ENCODE peak calls at places on chromosomes 12 and 14, in five cellular contexts. One of them, this sample, is unnamed.

GRCh38 chr14:102140027-102140749 is 491 bp downstream of the WDR20 start:
- DNase-seq in heart left ventricle: peak; percentile 38
- DNase-seq in foreskin keratinocyte: peak; percentile 17
- DNase-seq in GM12878: no peak
- DNase-seq in H9: peak; percentile 30
- DNase-seq in this sample: peak; percentile 87

GRCh38 chr12:116123511-116124258 is 153.8 kb downstream of the MED13L start:
- DNase-seq in GM12878: no peak
- DNase-seq in H9: no peak
- DNase-seq in heart left ventricle: peak; percentile 29
- DNase-seq in foreskin keratinocyte: peak; percentile 64
- DNase-seq in this sample: no peak

GRCh38 chr12:124398578-124399227 is 103.8 kb downstream of the RFLNA start:
- DNase-seq in GM12878: no peak
- DNase-seq in H9: no peak
- DNase-seq in heart left ventricle: no peak
- DNase-seq in foreskin keratinocyte: no peak
- DNase-seq in this sample: no peak

GRCh38 chr12:6180300-6181051 is 19.7 kb upstream of the CD9 start:
- DNase-seq in GM12878: no peak
- DNase-seq in foreskin keratinocyte: peak; percentile 36
- DNase-seq in heart left ventricle: no peak
- DNase-seq in H9: peak; percentile 32
- DNase-seq in this sample: peak; percentile 80

GRCh38 chr12:85007836-85008235 is 28.2 kb downstream of the TSPAN19 start:
- DNase-seq in H9: no peak
- DNase-seq in GM12878: no peak
- DNase-seq in heart left ventricle: no peak
- DNase-seq in foreskin keratinocyte: no peak
- DNase-seq in this sample: no peak

GRCh38 chr12:123398177-123398916 is 14.4 kb downstream of the KMT5A start:
- DNase-seq in GM12878: no peak
- DNase-seq in foreskin keratinocyte: no peak
- DNase-seq in heart left ventricle: peak; percentile 26
- DNase-seq in H9: no peak
- DNase-seq in this sample: no peak

GRCh38 chr12:120684523-120684932 is 2.4 kb upstream of the MLEC start:
- DNase-seq in H9: no peak
- DNase-seq in heart left ventricle: no peak
- DNase-seq in GM12878: peak; percentile 85
- DNase-seq in foreskin keratinocyte: peak; percentile 77
- DNase-seq in this sample: no peak

GRCh38 chr12:6963016-6963731 is 7.3 kb downstream of the PHB2 start:
- DNase-seq in H9: peak; percentile 96
- DNase-seq in foreskin keratinocyte: peak; percentile 86
- DNase-seq in GM12878: no peak
- DNase-seq in heart left ventricle: no peak
- DNase-seq in this sample: peak; percentile 87

GRCh38 chr12:114848661-114849060 is 164.7 kb upstream of the TBX3 start:
- DNase-seq in GM12878: no peak
- DNase-seq in H9: no peak
- DNase-seq in heart left ventricle: no peak
- DNase-seq in foreskin keratinocyte: no peak
- DNase-seq in this sample: no peak

GRCh38 chr12:122197612-122197966 is 5.9 kb upstream of the B3GNT4 start:
- DNase-seq in H9: no peak
- DNase-seq in GM12878: no peak
- DNase-seq in heart left ventricle: no peak
- DNase-seq in foreskin keratinocyte: no peak
- DNase-seq in this sample: no peak

GRCh38 chr14:88950069-88950468 is 125.6 kb downstream of the TTC8 start:
- DNase-seq in heart left ventricle: no peak
- DNase-seq in GM12878: no peak
- DNase-seq in H9: no peak
- DNase-seq in foreskin keratinocyte: no peak
- DNase-seq in this sample: no peak

GRCh38 chr12:80195143-80195726 is 95.9 kb downstream of the OTOGL start:
- DNase-seq in GM12878: no peak
- DNase-seq in heart left ventricle: peak; percentile 24
- DNase-seq in H9: peak; percentile 46
- DNase-seq in foreskin keratinocyte: peak; percentile 56
- DNase-seq in this sample: no peak

GRCh38 chr12:54032627-54033100 is at the start of gene HOXC5:
- DNase-seq in H9: peak; percentile 91
- DNase-seq in foreskin keratinocyte: peak; percentile 77
- DNase-seq in heart left ventricle: no peak
- DNase-seq in GM12878: no peak
- DNase-seq in this sample: no peak

GRCh38 chr14:70358631-70359030 is 852 bp downstream of the COX16 start:
- DNase-seq in H9: no peak
- DNase-seq in heart left ventricle: no peak
- DNase-seq in foreskin keratinocyte: peak; percentile 2
- DNase-seq in GM12878: no peak
- DNase-seq in this sample: no peak

GRCh38 chr14:88017503-88017902 is 12.6 kb downstream of the GPR65 start:
- DNase-seq in heart left ventricle: no peak
- DNase-seq in foreskin keratinocyte: no peak
- DNase-seq in GM12878: no peak
- DNase-seq in H9: no peak
- DNase-seq in this sample: no peak

GRCh38 chr14:32408018-32408417 is 78.9 kb downstream of the AKAP6 start:
- DNase-seq in foreskin keratinocyte: no peak
- DNase-seq in heart left ventricle: peak; percentile 28
- DNase-seq in GM12878: no peak
- DNase-seq in H9: no peak
- DNase-seq in this sample: no peak

GRCh38 chr14:61517861-61518802 is 177.2 kb upstream of the HIF1A start:
- DNase-seq in foreskin keratinocyte: no peak
- DNase-seq in heart left ventricle: no peak
- DNase-seq in H9: no peak
- DNase-seq in GM12878: peak; percentile 48
- DNase-seq in this sample: no peak

GRCh38 chr14:61514927-61515326 is 180.4 kb upstream of the HIF1A start:
- DNase-seq in foreskin keratinocyte: no peak
- DNase-seq in heart left ventricle: no peak
- DNase-seq in H9: no peak
- DNase-seq in GM12878: no peak
- DNase-seq in this sample: no peak

GRCh38 chr14:61515436-61516124 is 179.7 kb upstream of the HIF1A start:
- DNase-seq in H9: no peak
- DNase-seq in foreskin keratinocyte: no peak
- DNase-seq in GM12878: no peak
- DNase-seq in heart left ventricle: no peak
- DNase-seq in this sample: no peak

GRCh38 chr14:61516125-61516740 is 179.1 kb upstream of the HIF1A start:
- DNase-seq in foreskin keratinocyte: no peak
- DNase-seq in heart left ventricle: no peak
- DNase-seq in GM12878: no peak
- DNase-seq in H9: no peak
- DNase-seq in this sample: no peak

GRCh38 chr14:61516957-61517356 is 178.4 kb upstream of the HIF1A start:
- DNase-seq in GM12878: no peak
- DNase-seq in foreskin keratinocyte: no peak
- DNase-seq in heart left ventricle: no peak
- DNase-seq in H9: no peak
- DNase-seq in this sample: no peak
- H3K27ac ChIP-seq in GM12878: no peak overlapping the region
- H3K27ac ChIP-seq in foreskin keratinocyte: no peak overlapping the region
- H3K27ac ChIP-seq in heart left ventricle: peak overlapping the region; percentile 6
- H3K27ac ChIP-seq in H9: no peak overlapping the region
- H3K27ac ChIP-seq in this sample: peak overlapping the region; percentile 23

DNA sequence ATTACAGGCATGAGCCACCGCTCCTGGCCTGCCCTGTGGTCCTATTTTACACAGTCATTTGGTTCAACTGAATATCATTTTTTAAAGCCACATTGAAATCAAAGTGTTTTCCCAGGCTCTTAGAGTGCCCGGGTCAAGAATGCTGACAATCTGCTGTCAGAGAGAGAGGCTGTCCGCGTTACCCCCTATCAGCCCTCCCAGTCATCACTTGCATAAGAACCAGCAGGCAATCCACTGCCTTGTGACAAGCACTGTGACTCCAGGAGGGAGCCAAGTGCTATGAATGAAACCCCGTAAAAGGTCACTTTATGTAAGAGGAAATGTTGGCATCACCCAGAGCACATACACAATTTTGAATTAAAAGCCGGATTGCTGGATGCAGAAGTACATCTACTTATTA is 13.5 kb downstream of the PHLDA1 start:
- DNase-seq in H9: peak; percentile 78
- DNase-seq in heart left ventricle: peak; percentile 75
- DNase-seq in foreskin keratinocyte: no peak
- DNase-seq in GM12878: no peak
- DNase-seq in this sample: no peak
- H3K27ac ChIP-seq in H9: no peak overlapping the region
- H3K27ac ChIP-seq in heart left ventricle: peak overlapping the region; percentile 58
- H3K27ac ChIP-seq in foreskin keratinocyte: no peak overlapping the region
- H3K27ac ChIP-seq in GM12878: no peak overlapping the region
- H3K27ac ChIP-seq in this sample: peak overlapping the region; percentile 47

GRCh38 chr14:53520529-53520928 is 367.4 kb upstream of the DDHD1 start:
- DNase-seq in heart left ventricle: no peak
- DNase-seq in foreskin keratinocyte: no peak
- DNase-seq in H9: no peak
- DNase-seq in GM12878: no peak
- DNase-seq in this sample: no peak

GRCh38 chr14:53525608-53526007 is 372.5 kb upstream of the DDHD1 start:
- DNase-seq in foreskin keratinocyte: no peak
- DNase-seq in GM12878: no peak
- DNase-seq in heart left ventricle: no peak
- DNase-seq in H9: no peak
- DNase-seq in this sample: no peak

GRCh38 chr14:53519137-53519536 is 366.0 kb upstream of the DDHD1 start:
- DNase-seq in heart left ventricle: no peak
- DNase-seq in foreskin keratinocyte: peak; percentile 17
- DNase-seq in GM12878: no peak
- DNase-seq in H9: no peak
- DNase-seq in this sample: no peak

GRCh38 chr14:53526190-53526589 is 373.1 kb upstream of the DDHD1 start:
- DNase-seq in H9: no peak
- DNase-seq in heart left ventricle: no peak
- DNase-seq in GM12878: no peak
- DNase-seq in foreskin keratinocyte: no peak
- DNase-seq in this sample: no peak

GRCh38 chr14:53523226-53523625 is 370.1 kb upstream of the DDHD1 start:
- DNase-seq in heart left ventricle: no peak
- DNase-seq in GM12878: no peak
- DNase-seq in H9: no peak
- DNase-seq in foreskin keratinocyte: no peak
- DNase-seq in this sample: no peak
- H3K27ac ChIP-seq in heart left ventricle: no peak overlapping the region
- H3K27ac ChIP-seq in GM12878: no peak overlapping the region
- H3K27ac ChIP-seq in H9: no peak overlapping the region
- H3K27ac ChIP-seq in foreskin keratinocyte: no peak overlapping the region
- H3K27ac ChIP-seq in this sample: no peak overlapping the region

DNA sequence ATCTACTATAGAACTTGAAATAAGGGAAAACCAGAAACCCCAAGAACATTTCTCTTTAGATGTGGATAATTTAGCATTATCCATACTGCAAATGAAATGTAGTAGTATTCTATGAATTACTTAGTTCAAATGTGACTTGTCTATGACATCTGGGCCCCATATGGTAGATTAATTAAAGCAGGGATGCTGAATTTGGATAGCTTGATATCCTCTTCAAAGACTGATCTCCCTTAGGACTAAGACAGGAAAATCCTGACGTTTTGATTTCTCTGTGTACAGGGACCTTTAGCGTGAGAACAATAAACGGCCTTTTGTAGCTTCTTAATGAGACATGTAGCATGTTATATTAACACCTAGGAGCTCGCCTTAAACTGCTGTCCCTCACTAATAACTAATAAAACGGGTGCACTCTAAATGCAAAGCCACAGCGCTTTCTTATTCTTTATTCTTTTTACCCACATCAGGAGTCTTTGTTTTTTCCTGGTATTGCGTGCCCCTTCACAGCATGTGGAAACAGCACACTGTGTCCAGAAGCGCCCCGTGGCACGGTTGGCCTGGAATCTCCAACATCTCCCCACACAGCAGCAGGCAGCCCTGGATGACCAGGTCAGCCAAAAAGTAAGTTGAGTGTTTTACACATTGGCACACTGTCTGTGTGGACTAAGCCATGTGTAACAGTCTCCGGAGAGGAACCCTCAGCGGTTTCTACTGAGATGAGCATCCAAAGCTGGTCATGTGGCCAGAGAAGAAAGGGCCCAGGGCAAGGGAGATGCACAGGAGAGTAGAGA is 93.1 kb downstream of the SRGAP1 start:
- DNase-seq in GM12878: no peak
- DNase-seq in foreskin keratinocyte: no peak
- DNase-seq in heart left ventricle: no peak
- DNase-seq in H9: no peak
- DNase-seq in this sample: no peak
- H3K27ac ChIP-seq in GM12878: no peak overlapping the region
- H3K27ac ChIP-seq in foreskin keratinocyte: no peak overlapping the region
- H3K27ac ChIP-seq in heart left ventricle: no peak overlapping the region
- H3K27ac ChIP-seq in H9: no peak overlapping the region
- H3K27ac ChIP-seq in this sample: no peak overlapping the region

DNA sequence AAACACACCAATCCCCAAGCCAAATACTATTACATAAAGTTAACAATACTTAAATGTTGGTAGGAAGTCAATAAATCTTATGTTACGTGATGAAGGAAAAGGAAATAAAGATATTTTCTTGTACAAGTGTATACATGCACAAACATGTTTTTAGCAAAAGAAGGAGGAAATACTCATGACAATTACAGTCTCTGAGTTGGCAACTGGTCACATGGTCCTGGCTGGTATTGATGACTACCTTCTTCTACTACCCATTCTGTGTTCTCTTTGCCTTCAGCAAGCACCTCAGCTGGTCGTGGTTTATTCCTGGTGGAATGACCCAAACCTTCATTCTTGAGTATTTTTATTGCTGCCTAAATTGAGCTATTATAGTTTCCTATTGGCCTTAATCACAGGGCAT is 84.8 kb downstream of the PLBD1 start:
- DNase-seq in H9: no peak
- DNase-seq in foreskin keratinocyte: peak; percentile 81
- DNase-seq in heart left ventricle: no peak
- DNase-seq in GM12878: no peak
- DNase-seq in this sample: no peak
- H3K27ac ChIP-seq in H9: no peak overlapping the region
- H3K27ac ChIP-seq in foreskin keratinocyte: no peak overlapping the region
- H3K27ac ChIP-seq in heart left ventricle: no peak overlapping the region
- H3K27ac ChIP-seq in GM12878: no peak overlapping the region
- H3K27ac ChIP-seq in this sample: no peak overlapping the region

GRCh38 chr12:38544357-38545066 is 227.9 kb downstream of the ALG10B start:
- DNase-seq in H9: peak; percentile 59
- DNase-seq in GM12878: no peak
- DNase-seq in foreskin keratinocyte: no peak
- DNase-seq in heart left ventricle: no peak
- DNase-seq in this sample: no peak
- H3K27ac ChIP-seq in H9: no peak overlapping the region
- H3K27ac ChIP-seq in GM12878: no peak overlapping the region
- H3K27ac ChIP-seq in foreskin keratinocyte: no peak overlapping the region
- H3K27ac ChIP-seq in heart left ventricle: no peak overlapping the region
- H3K27ac ChIP-seq in this sample: no peak overlapping the region

This sample was measured in left lung.